ENCODE peak calls at places on chromosome 2, in ten cellular contexts. G, O, W, I, B, L, N, M, E and V are unnamed samples.

GRCh38 chr2:40827371-40827770 is 375.5 kb upstream of the SLC8A1 start:
- DNase-seq in O (no peak), M (no peak), B (no peak), N (no peak), L (no peak), W (no peak), E (no peak), G (no peak), I (no peak), V (peak)

GRCh38 chr2:42238644-42239288 is 69.6 kb downstream of the EML4 start:
- DNase-seq in G (no peak), L (peak), M (peak), N (peak), E (no peak), B (peak), W (no peak), I (no peak), O (no peak), V (peak)

GRCh38 chr2:181910028-181910763 is 18.7 kb downstream of the ITPRID2 start:
- DNase-seq in N (no peak), G (no peak), I (no peak), O (no peak), B (no peak), L (no peak), W (no peak), M (no peak), E (no peak), V (no peak)

GRCh38 chr2:191050640-191050987 is 36.6 kb upstream of the STAT1 start:
- DNase-seq in E (peak), I (peak), G (no peak), L (no peak), M (no peak), N (no peak), B (no peak), O (no peak), W (peak), V (no peak)

GRCh38 chr2:147937744-147938349 is 82.7 kb downstream of the ORC4 start:
- DNase-seq in E (no peak), B (no peak), N (no peak), G (no peak), L (peak), M (peak), W (no peak), I (no peak), O (no peak), V (peak)

GRCh38 chr2:54724560-54725342 is 1.3 kb downstream of the EML6 start:
- DNase-seq in N (peak), O (no peak), B (no peak), G (no peak), W (no peak), E (peak), M (peak), I (peak), L (no peak), V (peak)

GRCh38 chr2:28958689-28959088 is 22.4 kb upstream of the TOGARAM2 start:
- DNase-seq in B (peak), L (peak), N (peak), O (no peak), I (peak), E (peak), W (peak), M (peak), G (peak), V (peak)

GRCh38 chr2:239902749-239903201 is 122.4 kb downstream of the NDUFA10 start:
- DNase-seq in B (no peak), N (no peak), M (no peak), W (no peak), G (no peak), I (no peak), L (no peak), E (no peak), O (no peak), V (no peak)

GRCh38 chr2:28239152-28239551 is 153.5 kb upstream of the FOSL2 start:
- DNase-seq in M (no peak), I (no peak), N (no peak), L (no peak), E (no peak), B (no peak), O (no peak), G (no peak), W (no peak), V (no peak)